ENCODE peak calls at places on chromosomes 7 and 10, in ten cellular contexts. B is suprapubic skin; H is tibial artery; F is CD4-positive, alpha-beta T cell; N is HCT116; X is RWPE1; O is Panc1; J is tibial nerve; C is astrocyte; Y is uterus. M is an unnamed sample.

GRCh38 chr7:95905165-95905564 is 132.8 kb downstream of the DYNC1I1 start:
- DNase-seq in Y (no peak), C (no peak), N (no peak), F (no peak), O (no peak), X (no peak), B (no peak), J (no peak), H (no peak), M (no peak)

GRCh38 chr10:17523917-17524316 is 69.5 kb upstream of the ST8SIA6 start:
- DNase-seq in N (no peak), F (no peak), C (no peak), Y (no peak), B (no peak), H (no peak), X (no peak), J (no peak), O (no peak), M (no peak)

GRCh38 chr10:27742926-27743735 is 2.5 kb downstream of the MKX start:
- DNase-seq in H (peak; percentile 77), N (no peak), X (no peak), B (peak; percentile 69), Y (peak; percentile 42), J (no peak), F (peak; percentile 15), C (no peak), O (no peak), M (peak; percentile 82)

GRCh38 chr10:125043824-125044658 is 102.1 kb downstream of the ZRANB1 start:
- DNase-seq in H (no peak), C (no peak), Y (no peak), F (no peak), O (no peak), X (no peak), N (no peak), J (no peak), B (no peak), M (no peak)

GRCh38 chr7:7799138-7799537 is 80.7 kb upstream of the RPA3 start:
- DNase-seq in C (no peak), N (no peak), B (no peak), H (no peak), F (no peak), X (peak; percentile 4), Y (no peak), O (peak; percentile 64), J (no peak), M (no peak)

GRCh38 chr7:139702313-139702731 is 75.5 kb downstream of the HIPK2 start:
- DNase-seq in B (no peak), C (no peak), H (peak; percentile 61), J (no peak), F (no peak), O (no peak), X (no peak), N (no peak), Y (no peak), M (no peak)

GRCh38 chr10:44935201-44935960 is 24.2 kb upstream of the RASSF4 start:
- DNase-seq in H (peak; percentile 78), C (peak; percentile 96), F (no peak), N (no peak), B (no peak), J (peak; percentile 72), Y (no peak), X (no peak), O (no peak), M (peak; percentile 81)

GRCh38 chr7:5773661-5774086 is 7.8 kb downstream of the RNF216 start:
- DNase-seq in O (peak; percentile 97), H (peak; percentile 27), C (peak; percentile 97), F (no peak), B (peak; percentile 51), X (peak; percentile 78), Y (peak; percentile 18), J (no peak), N (peak; percentile 90), M (no peak)

GRCh38 chr7:91543646-91544045 is 279.4 kb downstream of the FZD1 start:
- DNase-seq in X (no peak), O (no peak), N (no peak), B (no peak), J (no peak), C (no peak), F (no peak), H (no peak), Y (no peak), M (no peak)

GRCh38 chr7:74070619-74070920 is 13.0 kb upstream of the LIMK1 start:
- DNase-seq in Y (no peak), N (no peak), B (no peak), X (no peak), C (no peak), O (no peak), F (no peak), J (no peak), H (no peak), M (no peak)

GRCh38 chr10:78744521-78745090 is 324.2 kb upstream of the ZMIZ1 start:
- DNase-seq in O (no peak), N (no peak), X (no peak), B (no peak), Y (no peak), F (no peak), H (no peak), C (no peak), J (no peak), M (no peak)

GRCh38 chr7:49791089-49791741 is 17.8 kb downstream of the VWC2 start:
- DNase-seq in J (no peak), O (peak; percentile 15), C (no peak), X (peak; percentile 17), B (no peak), H (no peak), F (no peak), Y (no peak), N (no peak), M (no peak)

GRCh38 chr7:140672382-140673062 is at the start of gene ADCK2:
- DNase-seq in O (no peak), C (no peak), F (peak; percentile 36), N (no peak), H (no peak), B (peak; percentile 75), Y (peak; percentile 58), J (no peak), X (peak; percentile 76), M (no peak)

GRCh38 chr10:119211176-119211575 is 3.8 kb downstream of the GRK5 start:
- DNase-seq in O (no peak), B (no peak), H (no peak), C (peak; percentile 73), X (no peak), N (no peak), Y (no peak), J (no peak), F (no peak), M (no peak)

GRCh38 chr10:78802866-78803265 is 265.9 kb upstream of the ZMIZ1 start:
- DNase-seq in C (peak; percentile 56), F (no peak), J (peak; percentile 30), H (peak; percentile 77), X (peak; percentile 37), B (peak; percentile 81), O (no peak), Y (peak; percentile 74), N (no peak), M (peak; percentile 81)

DNA sequence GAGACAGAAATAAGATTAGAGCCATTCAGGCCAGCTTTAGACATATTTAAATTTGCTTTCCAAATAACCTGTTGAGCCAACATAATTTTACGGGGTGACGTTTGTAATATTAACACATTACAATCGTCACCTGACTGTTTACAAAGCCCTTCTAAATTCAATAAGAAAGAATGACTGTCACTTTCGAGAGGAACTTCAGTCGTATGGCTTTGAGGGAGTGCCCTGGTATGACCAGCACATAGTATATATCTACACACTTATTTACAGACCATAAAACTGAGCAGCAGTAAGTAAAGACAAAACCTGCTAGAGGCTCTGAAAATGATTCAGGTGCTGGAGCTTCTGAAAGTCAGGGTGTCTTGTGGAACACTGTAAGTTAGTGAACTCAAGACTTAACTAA is 62.4 kb downstream of the BLNK start:
- DNase-seq in J (no peak), F (no peak), O (no peak), H (no peak), Y (no peak), C (no peak), B (no peak), X (no peak), N (no peak), M (no peak)
- H3K27ac ChIP-seq in J (no peak overlapping the region), F (no peak overlapping the region), O (no peak overlapping the region), H (no peak overlapping the region), Y (no peak overlapping the region), C (no peak overlapping the region), B (no peak overlapping the region), X (no peak overlapping the region), N (no peak overlapping the region), M (no peak overlapping the region)

GRCh38 chr7:20113423-20114027 is 103.7 kb downstream of the MACC1 start:
- DNase-seq in J (no peak), C (no peak), H (no peak), F (no peak), Y (no peak), O (no peak), B (no peak), N (no peak), X (no peak), M (no peak)
- TF ChIP-seq CTCF in J (no peak), C (no peak), H (no peak), F (no peak), Y (no peak), O (no peak), B (no peak), N (no peak), X (no peak), M (no peak)

DNA sequence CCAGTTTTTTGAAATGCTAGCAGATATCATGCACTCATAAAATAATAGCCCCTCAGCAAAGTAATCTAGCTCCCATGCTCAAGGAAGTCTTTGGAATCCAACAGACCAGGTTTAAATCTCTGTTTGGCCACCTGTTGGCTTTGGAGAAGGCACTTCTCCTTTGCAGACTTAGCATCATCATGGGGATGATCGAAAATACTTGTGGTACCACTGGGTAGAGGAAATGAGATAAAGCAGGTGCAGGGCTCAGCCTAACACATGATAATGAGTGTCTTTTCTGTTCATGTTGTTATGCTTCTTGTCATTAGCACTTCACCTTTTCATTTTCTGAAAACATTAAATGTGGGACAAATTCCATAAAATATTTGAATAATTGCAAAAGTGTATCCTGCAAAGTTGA is 67.4 kb downstream of the LRRC18 start:
- DNase-seq in J (no peak), B (no peak), C (no peak), N (no peak), H (no peak), Y (no peak), F (no peak), X (no peak), O (no peak), M (no peak)
- H3K27ac ChIP-seq in J (no peak overlapping the region), B (no peak overlapping the region), C (no peak overlapping the region), N (no peak overlapping the region), H (no peak overlapping the region), Y (no peak overlapping the region), F (no peak overlapping the region), X (no peak overlapping the region), O (no peak overlapping the region), M (no peak overlapping the region)

DNA sequence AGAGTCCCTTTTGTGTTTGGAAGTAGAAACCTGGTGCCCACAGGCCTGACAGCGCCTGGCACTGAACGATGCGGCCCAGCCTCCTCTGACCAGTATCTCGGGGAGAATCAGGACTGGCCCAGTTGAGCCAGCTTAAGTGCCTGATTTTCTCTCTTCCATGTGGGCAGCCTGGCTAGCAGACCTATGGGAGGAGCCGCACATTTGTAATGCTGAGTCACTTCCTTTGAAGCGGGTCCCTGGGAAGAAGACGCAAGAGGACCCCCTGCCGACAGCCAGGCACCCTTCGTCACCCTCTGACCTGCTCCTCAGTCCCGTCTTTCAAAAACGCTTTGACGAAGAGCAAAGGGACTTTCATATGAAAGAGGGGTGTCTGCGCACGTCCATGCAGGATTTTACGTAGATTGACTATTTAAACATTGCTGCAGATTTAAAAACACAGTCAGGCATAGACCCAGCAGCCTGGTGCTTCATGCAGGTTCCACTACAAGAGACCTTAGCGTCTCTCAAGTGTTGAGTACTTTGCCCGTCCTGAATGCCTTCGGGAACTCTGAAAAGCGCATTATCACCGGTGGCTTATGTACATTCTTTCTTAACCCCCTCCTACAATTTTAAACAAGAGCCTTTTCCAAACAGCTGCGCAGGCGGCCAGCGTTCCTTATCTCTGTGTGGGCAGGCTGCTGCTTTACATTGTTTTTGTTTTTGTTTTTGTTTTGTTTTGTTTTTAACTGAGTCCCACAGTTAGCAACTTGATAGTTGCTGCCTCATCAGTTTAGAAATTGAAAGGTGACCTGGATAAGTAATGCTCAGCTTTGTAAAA is 36.5 kb upstream of the AP5Z1 start:
- DNase-seq in J (no peak), H (peak; percentile 83), B (no peak), Y (peak; percentile 52), C (peak; percentile 90), F (peak; percentile 33), O (peak; percentile 75), N (peak; percentile 73), X (peak; percentile 17), M (peak; percentile 85)
- TF ChIP-seq CTCF in J (no peak), H (no peak), B (no peak), Y (no peak), C (no peak), F (no peak), O (no peak), N (no peak), X (no peak), M (no peak)

M was measured in coronary artery.